ENCODE peak calls at places on chromosome 5, in six cellular contexts. S is neural crest cell, D is endothelial cell, P is GM13976, B is IMR-90, Y is Peyer's patch. O is an unnamed sample.

GRCh38 chr5:173065155-173065554 is 9.0 kb downstream of the CREBRF start:
- DNase-seq in B (no peak), S (no peak), P (peak; percentile 46), D (no peak), Y (no peak), O (peak; percentile 15)

GRCh38 chr5:138640138-138640537 is 64.9 kb upstream of the HSPA9 start:
- DNase-seq in Y (no peak), S (no peak), B (no peak), D (no peak), P (no peak), O (no peak)

GRCh38 chr5:36444582-36444999 is 142.9 kb upstream of the RANBP3L start:
- DNase-seq in D (no peak), P (no peak), Y (no peak), B (no peak), S (no peak), O (no peak)

GRCh38 chr5:78886650-78887230 is 98.4 kb downstream of the ARSB start:
- DNase-seq in S (no peak), D (no peak), B (peak; percentile 23), P (no peak), Y (no peak), O (no peak)

GRCh38 chr5:147403659-147404640 is 105.9 kb downstream of the DPYSL3 start:
- DNase-seq in S (no peak), B (peak; percentile 99), P (peak; percentile 51), Y (no peak), D (no peak), O (peak; percentile 31)

GRCh38 chr5:57499262-57500050 is 16.8 kb upstream of the ACTBL2 start:
- DNase-seq in D (peak; percentile 26), S (no peak), P (peak; percentile 33), Y (no peak), B (peak; percentile 69), O (peak; percentile 37)

GRCh38 chr5:78501411-78502338 is 141.3 kb downstream of the SCAMP1 start:
- DNase-seq in B (no peak), P (no peak), Y (no peak), S (no peak), D (no peak), O (no peak)

GRCh38 chr5:172944741-172945140 is 14.5 kb upstream of the RPL26L1 start:
- DNase-seq in S (no peak), B (peak; percentile 26), Y (no peak), P (no peak), D (no peak), O (no peak)

GRCh38 chr5:17895296-17896058 is 261.2 kb downstream of the TAF11L14 start:
- DNase-seq in S (no peak), B (no peak), P (no peak), D (no peak), Y (no peak), O (no peak)

GRCh38 chr5:44987026-44987425 is 178.3 kb downstream of the MRPS30 start:
- DNase-seq in P (no peak), B (no peak), Y (no peak), D (no peak), S (no peak), O (no peak)

GRCh38 chr5:169356811-169357210 is 55.9 kb upstream of the SLIT3 start:
- DNase-seq in P (no peak), B (no peak), D (no peak), S (no peak), Y (no peak), O (no peak)

GRCh38 chr5:82174128-82174918 is 103.8 kb downstream of the RPS23 start:
- DNase-seq in D (peak; percentile 82), Y (peak; percentile 44), P (peak; percentile 57), S (peak; percentile 54), B (peak; percentile 85), O (peak; percentile 74)

GRCh38 chr5:138726848-138727247 is 26.4 kb upstream of the CTNNA1 start:
- DNase-seq in D (no peak), P (no peak), Y (no peak), B (no peak), S (no peak), O (no peak)

GRCh38 chr5:1005904-1006655 is 2.5 kb upstream of the NKD2 start:
- DNase-seq in S (no peak), D (peak; percentile 3), P (no peak), B (no peak), Y (peak; percentile 3), O (peak; percentile 35)

GRCh38 chr5:79480991-79481390 is 32.9 kb downstream of the HOMER1 start:
- DNase-seq in P (no peak), B (no peak), S (no peak), Y (no peak), D (no peak), O (no peak)

GRCh38 chr5:677131-678101 is 15.7 kb downstream of the TPPP start:
- DNase-seq in D (no peak), Y (peak; percentile 8), S (no peak), B (no peak), P (no peak), O (no peak)

GRCh38 chr5:56415356-56415765 is 182.2 kb upstream of the ANKRD55 start:
- DNase-seq in S (no peak), P (peak; percentile 49), Y (peak; percentile 85), B (peak; percentile 91), D (no peak), O (peak; percentile 71)

GRCh38 chr5:151183451-151184245 is 26.1 kb upstream of the ANXA6 start:
- DNase-seq in P (no peak), S (no peak), Y (no peak), D (no peak), B (peak; percentile 19), O (no peak)

GRCh38 chr5:8807636-8808035 is 738.2 kb downstream of the SEMA5A start:
- DNase-seq in Y (no peak), B (peak; percentile 52), P (no peak), S (no peak), D (no peak), O (no peak)

GRCh38 chr5:177307544-177308363 is 3.9 kb downstream of the MXD3 start:
- DNase-seq in B (no peak), D (no peak), S (no peak), Y (no peak), P (no peak), O (no peak)

GRCh38 chr5:16864566-16864965 is 71.5 kb downstream of the MYO10 start:
- DNase-seq in P (no peak), Y (no peak), S (no peak), B (no peak), D (no peak), O (no peak)

GRCh38 chr5:150155258-150156032 is at the start of gene PDGFRB:
- DNase-seq in D (no peak), Y (peak; percentile 71), B (peak; percentile 89), P (peak; percentile 82), S (peak; percentile 58), O (peak; percentile 78)

DNA sequence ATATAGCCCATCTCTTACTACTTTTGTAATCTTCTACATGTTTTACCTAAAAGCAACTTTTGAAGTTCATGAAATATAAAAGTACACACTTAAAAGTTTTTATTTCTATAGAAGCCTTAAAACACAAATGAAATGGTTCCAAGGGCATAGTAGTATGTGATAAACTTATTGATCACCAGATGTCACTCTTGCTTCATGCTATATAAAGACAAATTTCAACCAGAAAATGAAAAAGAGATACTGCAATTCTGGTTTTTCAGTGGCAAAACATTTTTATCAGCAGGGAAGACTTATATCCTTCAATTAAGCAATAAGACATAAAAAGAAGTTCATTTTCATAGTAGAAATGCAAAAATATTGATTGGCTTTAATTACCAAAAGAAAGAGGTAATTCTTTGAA is 69.4 kb upstream of the FBXL17 start:
- DNase-seq in Y (no peak), P (peak; percentile 17), B (no peak), S (no peak), D (no peak), O (no peak)
- TF ChIP-seq CTCF in Y (peak; percentile 28), P (peak; percentile 14), B (no peak), S (peak; percentile 48), D (no peak), O (no peak)

GRCh38 chr5:31531543-31531887 is 378 bp downstream of the DROSHA start:
- DNase-seq in D (peak; percentile 37), S (peak; percentile 8), B (no peak), Y (peak; percentile 28), P (peak; percentile 53), O (peak; percentile 26)
- TF ChIP-seq CTCF in D (no peak), S (no peak), B (no peak), Y (no peak), P (no peak), O (no peak)

GRCh38 chr5:137022043-137022442 is 477.1 kb downstream of the SPOCK1 start:
- DNase-seq in B (no peak), P (no peak), S (no peak), D (no peak), Y (no peak), O (no peak)
- TF ChIP-seq CTCF in B (no peak), P (no peak), S (no peak), D (no peak), Y (no peak), O (no peak)

GRCh38 chr5:129547137-129547536 is 87.0 kb downstream of the ADAMTS19 start:
- DNase-seq in P (no peak), S (no peak), D (no peak), B (no peak), Y (no peak), O (no peak)

DNA sequence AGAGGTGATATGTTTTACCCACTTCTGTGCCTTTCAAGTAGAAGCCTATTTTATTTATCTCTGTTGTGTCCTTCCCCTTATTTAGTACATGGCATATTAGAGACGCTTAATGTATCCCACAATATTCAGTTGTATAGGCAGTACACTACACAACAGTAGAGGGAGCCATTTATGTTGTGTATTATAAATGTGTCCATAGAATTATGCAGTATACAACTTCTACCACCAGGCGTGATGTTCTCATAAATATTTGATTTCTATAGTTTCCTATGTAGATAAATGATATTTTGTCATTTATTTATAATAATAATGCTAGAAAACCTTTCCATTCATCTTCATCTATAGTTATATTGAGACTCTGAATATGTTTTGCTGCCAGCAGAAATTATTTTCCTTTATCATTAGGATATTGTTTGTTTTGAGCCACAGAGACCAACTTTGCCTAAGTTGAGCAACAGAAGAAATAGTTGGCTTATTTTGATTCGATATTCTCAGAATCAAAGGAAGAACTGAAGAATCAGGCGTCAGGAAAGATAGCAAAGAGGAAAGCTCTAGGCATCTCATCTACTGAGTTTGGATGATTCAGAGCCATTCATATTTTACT is 81.7 kb downstream of the ADAMTS19 start:
- DNase-seq in D (no peak), P (no peak), Y (no peak), B (peak; percentile 9), S (no peak), O (no peak)
- TF ChIP-seq CTCF in D (peak; percentile 68), P (no peak), Y (peak; percentile 22), B (peak; percentile 25), S (peak; percentile 53), O (no peak)

GRCh38 chr5:159878988-159879471 is 37.3 kb upstream of the ADRA1B start:
- DNase-seq in P (no peak), B (peak; percentile 85), S (peak; percentile 26), D (peak; percentile 21), Y (no peak), O (no peak)
- TF ChIP-seq CTCF in P (no peak), B (no peak), S (no peak), D (no peak), Y (no peak), O (no peak)

GRCh38 chr5:155906046-155906445 is 420.9 kb upstream of the SGCD start:
- DNase-seq in P (no peak), S (no peak), D (peak; percentile 8), Y (no peak), B (no peak), O (no peak)
- TF ChIP-seq CTCF in P (no peak), S (no peak), D (no peak), Y (no peak), B (no peak), O (peak; percentile 8)